ENCODE peak calls at places on chromosomes 7 and 10, in eight cellular contexts. T is progenitor cell of endocrine pancreas, C is brain microvascular endothelial cell, B is HepG2, K is astrocyte of the spinal cord, R is GM12865, S is fibroblast of the aortic adventitia, Q is tibial nerve. V is an unnamed sample.

GRCh38 chr10:32189400-32190084 is 133.3 kb upstream of the KIF5B start:
- DNase-seq in T (peak), C (no peak), B (peak), K (peak), R (no peak), S (peak), Q (no peak), V (no peak)

GRCh38 chr10:85598646-85599045 is 767.9 kb downstream of the GRID1 start:
- DNase-seq in T (no peak), C (no peak), B (no peak), K (no peak), R (peak), S (no peak), Q (no peak), V (no peak)

GRCh38 chr10:79181680-79182079 is 112.9 kb downstream of the ZMIZ1 start:
- DNase-seq in T (no peak), C (no peak), B (no peak), K (no peak), R (no peak), S (no peak), Q (no peak), V (no peak)

GRCh38 chr10:99331207-99331803 is 2.1 kb downstream of the CNNM1 start:
- DNase-seq in T (no peak), C (no peak), B (peak), K (peak), R (no peak), S (no peak), Q (no peak), V (no peak)

GRCh38 chr7:36389371-36390198 is at the start of gene ANLN:
- DNase-seq in T (peak), C (peak), B (peak), K (peak), R (peak), S (peak), Q (peak), V (peak)

GRCh38 chr10:26642896-26643653 is 54.4 kb upstream of the PDSS1 start:
- DNase-seq in T (no peak), C (no peak), B (no peak), K (no peak), R (no peak), S (no peak), Q (no peak), V (no peak)

GRCh38 chr7:111089822-111090426 is 1.0 kb upstream of the LRRN3 start:
- DNase-seq in T (no peak), C (peak), B (peak), K (peak), R (peak), S (peak), Q (no peak), V (peak)

GRCh38 chr7:99505324-99505662 is 831 bp downstream of the ZKSCAN5 start:
- DNase-seq in T (no peak), C (no peak), B (no peak), K (no peak), R (no peak), S (peak), Q (no peak), V (no peak)

GRCh38 chr10:132162590-132163277 is 24.0 kb upstream of the DPYSL4 start:
- DNase-seq in T (no peak), C (no peak), B (no peak), K (no peak), R (no peak), S (no peak), Q (no peak), V (no peak)

GRCh38 chr7:96321041-96321669 is 743 bp downstream of the SLC25A13 start:
- DNase-seq in T (peak), C (peak), B (peak), K (peak), R (peak), S (peak), Q (peak), V (peak)

GRCh38 chr7:129855935-129856717 is 96.6 kb downstream of the UBE2H start:
- DNase-seq in T (no peak), C (no peak), B (no peak), K (no peak), R (no peak), S (no peak), Q (no peak), V (no peak)

GRCh38 chr10:118251791-118252190 is 90.3 kb downstream of the FAM204A start:
- DNase-seq in T (no peak), C (no peak), B (no peak), K (no peak), R (no peak), S (peak), Q (no peak), V (no peak)

DNA sequence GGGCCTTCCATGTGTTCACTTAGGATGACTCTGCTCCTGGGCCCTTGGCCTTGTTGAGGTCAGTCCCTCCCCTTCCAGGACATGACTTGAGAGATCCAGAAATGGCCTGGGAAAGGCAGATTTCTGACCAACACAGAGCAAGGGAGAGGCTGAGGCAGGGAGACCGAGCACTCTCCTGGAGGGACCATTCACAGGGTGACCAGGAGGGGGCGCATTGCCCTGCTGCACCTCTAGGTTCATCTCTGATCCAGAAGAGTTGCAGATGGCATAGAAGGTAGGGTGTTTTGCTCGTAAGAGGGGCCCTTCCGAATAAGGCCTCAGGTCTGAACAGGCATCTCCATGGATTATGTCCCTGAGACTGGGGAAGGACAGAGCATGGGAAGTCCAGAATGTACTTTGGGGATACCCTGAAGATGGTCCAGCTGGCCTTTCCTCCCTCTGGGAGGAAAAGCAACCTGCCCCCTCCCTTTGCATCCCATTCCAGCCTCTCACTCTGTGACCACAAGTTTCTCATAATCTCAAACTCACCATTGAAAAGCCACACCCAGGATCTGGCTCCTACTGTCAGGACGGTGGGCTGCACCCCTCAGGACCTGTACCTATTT is 6.6 kb downstream of the DMBT1 start:
- DNase-seq in T (no peak), C (peak), B (no peak), K (no peak), R (peak), S (peak), Q (no peak), V (no peak)
- TF ChIP-seq CTCF in T (peak), C (peak), B (peak), K (peak), R (peak), S (peak), Q (no peak), V (peak)

DNA sequence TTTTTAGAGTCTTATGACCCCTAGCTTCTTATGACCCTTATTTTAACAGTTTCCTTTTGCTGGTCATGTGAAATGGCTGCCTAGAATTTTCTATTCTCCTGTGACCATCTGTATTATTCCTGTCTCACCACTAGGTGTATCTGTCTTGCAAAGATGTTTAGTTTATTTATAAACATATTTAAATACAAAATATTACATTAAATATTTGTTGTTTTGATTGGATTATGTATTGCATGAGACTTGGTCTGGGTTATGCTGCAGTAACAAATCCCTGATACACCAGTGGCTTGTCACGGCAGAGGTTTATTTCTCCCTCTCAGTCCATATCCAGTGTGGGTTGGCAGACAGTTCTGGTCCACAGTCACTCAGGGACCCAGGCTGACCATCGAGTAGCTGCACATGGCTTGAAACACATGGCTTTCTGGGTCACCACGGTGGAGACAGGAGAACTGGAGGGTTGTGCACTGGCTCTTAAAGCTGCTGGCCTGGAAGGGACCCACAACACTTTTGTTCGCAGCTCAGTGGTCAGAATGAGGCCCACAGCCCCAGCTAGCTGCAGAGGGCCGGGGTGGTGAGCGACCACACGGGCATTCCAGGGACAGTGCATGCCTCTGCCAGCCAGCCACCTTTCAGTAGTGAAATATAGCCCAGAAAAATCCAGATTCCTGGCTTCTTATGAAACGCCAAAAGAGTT is 7.4 kb downstream of the RASSF4 start:
- DNase-seq in T (no peak), C (no peak), B (no peak), K (no peak), R (no peak), S (no peak), Q (no peak), V (no peak)
- TF ChIP-seq CTCF in T (peak), C (no peak), B (no peak), K (no peak), R (no peak), S (peak), Q (peak), V (no peak)

GRCh38 chr10:122297583-122297982 is 26.5 kb downstream of the BTBD16 start:
- DNase-seq in T (no peak), C (no peak), B (no peak), K (no peak), R (no peak), S (no peak), Q (no peak), V (no peak)
- TF ChIP-seq CTCF in T (no peak), C (no peak), B (no peak), K (no peak), R (no peak), S (no peak), Q (no peak), V (no peak)

GRCh38 chr7:27143950-27144798 is 693 bp upstream of the HOXA5 start:
- DNase-seq in T (no peak), C (no peak), B (no peak), K (peak), R (no peak), S (no peak), Q (no peak), V (no peak)
- TF ChIP-seq CTCF in T (no peak), C (no peak), B (no peak), K (no peak), R (peak), S (no peak), Q (no peak), V (no peak)

GRCh38 chr7:79361214-79361613 is 92.3 kb downstream of the MAGI2 start:
- DNase-seq in T (no peak), C (no peak), B (no peak), K (no peak), R (no peak), S (no peak), Q (no peak), V (no peak)
- TF ChIP-seq CTCF in T (no peak), C (peak), B (peak), K (no peak), R (no peak), S (no peak), Q (no peak), V (no peak)

GRCh38 chr7:46290374-46291061 is 369.4 kb upstream of the IGFBP3 start:
- DNase-seq in T (no peak), C (no peak), B (no peak), K (no peak), R (peak), S (no peak), Q (no peak), V (no peak)

GRCh38 chr7:46288010-46288409 is 366.9 kb upstream of the IGFBP3 start:
- DNase-seq in T (no peak), C (no peak), B (no peak), K (no peak), R (no peak), S (no peak), Q (no peak), V (no peak)

GRCh38 chr7:46286957-46287356 is 365.9 kb upstream of the IGFBP3 start:
- DNase-seq in T (no peak), C (no peak), B (no peak), K (no peak), R (no peak), S (no peak), Q (no peak), V (no peak)

GRCh38 chr7:46291064-46291463 is 370.0 kb upstream of the IGFBP3 start:
- DNase-seq in T (no peak), C (peak), B (no peak), K (peak), R (peak), S (peak), Q (no peak), V (no peak)

DNA sequence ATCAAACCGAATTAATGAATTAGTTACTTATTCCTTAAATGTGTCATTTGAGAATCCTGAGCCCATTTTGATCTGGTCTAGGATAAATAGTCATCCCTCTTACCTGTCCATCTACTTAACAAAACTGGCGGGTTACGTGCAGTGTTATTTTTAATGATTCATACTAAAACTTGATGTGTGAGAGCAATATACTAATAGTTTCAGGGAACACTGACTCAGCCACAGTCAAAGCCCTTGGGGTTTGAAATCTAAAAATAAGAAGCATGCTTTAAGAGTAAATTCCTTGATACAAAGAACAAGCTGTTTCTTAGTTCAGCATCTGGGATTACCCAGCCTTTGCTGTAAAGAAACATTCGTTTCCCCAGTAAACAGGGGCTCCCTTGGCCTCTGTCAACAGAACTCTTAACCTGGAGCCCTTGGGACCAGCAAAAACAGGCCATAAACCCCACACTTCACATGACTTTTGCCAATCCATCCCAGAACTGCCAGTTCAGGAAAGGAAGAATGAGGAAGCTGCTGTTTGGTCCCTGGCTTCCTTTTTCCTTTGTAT is 370.6 kb upstream of the IGFBP3 start:
- DNase-seq in T (no peak), C (peak), B (no peak), K (peak), R (peak), S (peak), Q (no peak), V (no peak)
- TF ChIP-seq CTCF in T (no peak), C (no peak), B (no peak), K (no peak), R (no peak), S (no peak), Q (no peak), V (no peak)

DNA sequence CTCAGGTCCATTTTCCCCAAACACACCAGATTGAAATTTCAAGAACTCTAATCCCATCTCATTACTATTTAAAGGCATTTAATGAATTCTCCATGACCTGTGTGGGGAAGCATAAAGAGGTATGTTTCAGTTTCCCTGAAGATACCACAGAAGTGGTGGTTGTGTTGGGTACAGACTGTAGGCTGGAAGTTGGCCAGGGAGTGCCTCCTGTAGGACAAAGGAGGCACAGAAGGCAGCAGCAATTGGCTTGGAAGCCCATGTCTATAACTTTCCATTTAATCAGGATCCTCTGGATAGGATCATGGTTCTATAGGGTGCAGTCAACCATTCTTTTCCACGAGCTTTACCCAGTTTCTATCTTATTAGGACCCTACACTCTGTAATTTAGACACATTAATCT is 8.6 kb upstream of the BET1 start:
- DNase-seq in T (no peak), C (no peak), B (no peak), K (no peak), R (no peak), S (no peak), Q (no peak), V (no peak)
- TF ChIP-seq CTCF in T (no peak), C (no peak), B (peak), K (no peak), R (no peak), S (no peak), Q (no peak), V (no peak)

GRCh38 chr7:155298834-155299538 is 1.3 kb downstream of the INSIG1 start:
- DNase-seq in T (peak), C (peak), B (no peak), K (peak), R (peak), S (peak), Q (peak), V (no peak)
- TF ChIP-seq CTCF in T (no peak), C (no peak), B (no peak), K (no peak), R (no peak), S (peak), Q (peak), V (no peak)

V was measured in D721Med.